ENCODE peak calls at places on chromosome 19, in six cellular contexts. One of them, this sample, is unnamed.

GRCh38 chr19:30719991-30720329 is 347.8 kb downstream of the ZNF536 start:
- ATAC-seq in T-helper 17 cell: no peak
- ATAC-seq in CD4-positive, alpha-beta T cell: no peak
- ATAC-seq in activated B cell treated with CpG ODN at 0.5 μM for 24 hours: no peak
- ATAC-seq in activated T-cell treated with anti-CD3 and anti-CD28 coated beads, Interleukin-2, amount 50 U/mL, for 4 hours: no peak
- ATAC-seq in A549: peak; percentile 60
- ATAC-seq in this sample: no peak

GRCh38 chr19:2246801-2247361 is 2.2 kb upstream of the AMH start:
- ATAC-seq in T-helper 17 cell: no peak
- ATAC-seq in CD4-positive, alpha-beta T cell: no peak
- ATAC-seq in activated B cell treated with CpG ODN at 0.5 μM for 24 hours: no peak
- ATAC-seq in activated T-cell treated with anti-CD3 and anti-CD28 coated beads, Interleukin-2, amount 50 U/mL, for 4 hours: no peak
- ATAC-seq in A549: peak; percentile 66
- ATAC-seq in this sample: peak; percentile 46

GRCh38 chr19:10762656-10763055 is 44.8 kb downstream of the DNM2 start:
- ATAC-seq in T-helper 17 cell: no peak
- ATAC-seq in CD4-positive, alpha-beta T cell: peak; percentile 8
- ATAC-seq in activated B cell treated with CpG ODN at 0.5 μM for 24 hours: no peak
- ATAC-seq in activated T-cell treated with anti-CD3 and anti-CD28 coated beads, Interleukin-2, amount 50 U/mL, for 4 hours: no peak
- ATAC-seq in A549: peak; percentile 28
- ATAC-seq in this sample: no peak

GRCh38 chr19:41690801-41691065 is 2.7 kb upstream of the CEACAM7 start:
- ATAC-seq in T-helper 17 cell: no peak
- ATAC-seq in CD4-positive, alpha-beta T cell: no peak
- ATAC-seq in activated B cell treated with CpG ODN at 0.5 μM for 24 hours: no peak
- ATAC-seq in activated T-cell treated with anti-CD3 and anti-CD28 coated beads, Interleukin-2, amount 50 U/mL, for 4 hours: no peak
- ATAC-seq in A549: no peak
- ATAC-seq in this sample: no peak

GRCh38 chr19:52936151-52936957 is 13.1 kb upstream of the ZNF888 start:
- ATAC-seq in T-helper 17 cell: no peak
- ATAC-seq in CD4-positive, alpha-beta T cell: no peak
- ATAC-seq in activated B cell treated with CpG ODN at 0.5 μM for 24 hours: peak; percentile 40
- ATAC-seq in activated T-cell treated with anti-CD3 and anti-CD28 coated beads, Interleukin-2, amount 50 U/mL, for 4 hours: no peak
- ATAC-seq in A549: no peak
- ATAC-seq in this sample: no peak

GRCh38 chr19:54329476-54330165 is 9.3 kb downstream of the LILRA4 start:
- ATAC-seq in T-helper 17 cell: no peak
- ATAC-seq in CD4-positive, alpha-beta T cell: no peak
- ATAC-seq in activated B cell treated with CpG ODN at 0.5 μM for 24 hours: no peak
- ATAC-seq in activated T-cell treated with anti-CD3 and anti-CD28 coated beads, Interleukin-2, amount 50 U/mL, for 4 hours: no peak
- ATAC-seq in A549: no peak
- ATAC-seq in this sample: no peak

GRCh38 chr19:16070366-16070990 is 5.8 kb upstream of the TPM4 start:
- ATAC-seq in T-helper 17 cell: peak; percentile 93
- ATAC-seq in CD4-positive, alpha-beta T cell: peak; percentile 88
- ATAC-seq in activated B cell treated with CpG ODN at 0.5 μM for 24 hours: peak; percentile 93
- ATAC-seq in activated T-cell treated with anti-CD3 and anti-CD28 coated beads, Interleukin-2, amount 50 U/mL, for 4 hours: peak; percentile 96
- ATAC-seq in A549: peak; percentile 71
- ATAC-seq in this sample: no peak

GRCh38 chr19:1134431-1134830 is 30.6 kb downstream of the GPX4 start:
- ATAC-seq in T-helper 17 cell: no peak
- ATAC-seq in CD4-positive, alpha-beta T cell: no peak
- ATAC-seq in activated B cell treated with CpG ODN at 0.5 μM for 24 hours: no peak
- ATAC-seq in activated T-cell treated with anti-CD3 and anti-CD28 coated beads, Interleukin-2, amount 50 U/mL, for 4 hours: no peak
- ATAC-seq in A549: no peak
- ATAC-seq in this sample: no peak

GRCh38 chr19:49506575-49507105 is 5.8 kb upstream of the FCGRT start:
- ATAC-seq in T-helper 17 cell: peak; percentile 84
- ATAC-seq in CD4-positive, alpha-beta T cell: peak; percentile 80
- ATAC-seq in activated B cell treated with CpG ODN at 0.5 μM for 24 hours: peak; percentile 85
- ATAC-seq in activated T-cell treated with anti-CD3 and anti-CD28 coated beads, Interleukin-2, amount 50 U/mL, for 4 hours: peak; percentile 77
- ATAC-seq in A549: peak; percentile 67
- ATAC-seq in this sample: peak; percentile 53

GRCh38 chr19:50835103-50835784 is 1.9 kb upstream of the KLK15 start:
- ATAC-seq in T-helper 17 cell: no peak
- ATAC-seq in CD4-positive, alpha-beta T cell: no peak
- ATAC-seq in activated B cell treated with CpG ODN at 0.5 μM for 24 hours: no peak
- ATAC-seq in activated T-cell treated with anti-CD3 and anti-CD28 coated beads, Interleukin-2, amount 50 U/mL, for 4 hours: peak; percentile 19
- ATAC-seq in A549: peak; percentile 55
- ATAC-seq in this sample: peak; percentile 8

GRCh38 chr19:45428385-45429231 is 4.9 kb upstream of the ERCC1 start:
- ATAC-seq in T-helper 17 cell: peak; percentile 10
- ATAC-seq in CD4-positive, alpha-beta T cell: no peak
- ATAC-seq in activated B cell treated with CpG ODN at 0.5 μM for 24 hours: peak; percentile 9
- ATAC-seq in activated T-cell treated with anti-CD3 and anti-CD28 coated beads, Interleukin-2, amount 50 U/mL, for 4 hours: peak; percentile 30
- ATAC-seq in A549: peak; percentile 10
- ATAC-seq in this sample: peak; percentile 9

GRCh38 chr19:38695319-38695683 is 47.9 kb downstream of the ACTN4 start:
- ATAC-seq in T-helper 17 cell: no peak
- ATAC-seq in CD4-positive, alpha-beta T cell: no peak
- ATAC-seq in activated B cell treated with CpG ODN at 0.5 μM for 24 hours: peak; percentile 59
- ATAC-seq in activated T-cell treated with anti-CD3 and anti-CD28 coated beads, Interleukin-2, amount 50 U/mL, for 4 hours: no peak
- ATAC-seq in A549: no peak
- ATAC-seq in this sample: no peak

GRCh38 chr19:6663236-6664187 is 6.4 kb downstream of the TNFSF14 start:
- ATAC-seq in T-helper 17 cell: peak; percentile 8
- ATAC-seq in CD4-positive, alpha-beta T cell: peak; percentile 24
- ATAC-seq in activated B cell treated with CpG ODN at 0.5 μM for 24 hours: no peak
- ATAC-seq in activated T-cell treated with anti-CD3 and anti-CD28 coated beads, Interleukin-2, amount 50 U/mL, for 4 hours: peak; percentile 16
- ATAC-seq in A549: no peak
- ATAC-seq in this sample: no peak

GRCh38 chr19:40461669-40462221 is 3.8 kb downstream of the BLVRB start:
- ATAC-seq in T-helper 17 cell: no peak
- ATAC-seq in CD4-positive, alpha-beta T cell: no peak
- ATAC-seq in activated B cell treated with CpG ODN at 0.5 μM for 24 hours: no peak
- ATAC-seq in activated T-cell treated with anti-CD3 and anti-CD28 coated beads, Interleukin-2, amount 50 U/mL, for 4 hours: no peak
- ATAC-seq in A549: no peak
- ATAC-seq in this sample: no peak

GRCh38 chr19:7670150-7670784 is 1.4 kb downstream of the RETN start:
- ATAC-seq in T-helper 17 cell: peak; percentile 68
- ATAC-seq in CD4-positive, alpha-beta T cell: peak; percentile 55
- ATAC-seq in activated B cell treated with CpG ODN at 0.5 μM for 24 hours: peak; percentile 28
- ATAC-seq in activated T-cell treated with anti-CD3 and anti-CD28 coated beads, Interleukin-2, amount 50 U/mL, for 4 hours: peak; percentile 69
- ATAC-seq in A549: peak; percentile 32
- ATAC-seq in this sample: no peak

GRCh38 chr19:913080-913748 is at the start of gene R3HDM4:
- ATAC-seq in T-helper 17 cell: peak; percentile 62
- ATAC-seq in CD4-positive, alpha-beta T cell: peak; percentile 37
- ATAC-seq in activated B cell treated with CpG ODN at 0.5 μM for 24 hours: peak; percentile 50
- ATAC-seq in activated T-cell treated with anti-CD3 and anti-CD28 coated beads, Interleukin-2, amount 50 U/mL, for 4 hours: peak; percentile 72
- ATAC-seq in A549: peak; percentile 68
- ATAC-seq in this sample: peak; percentile 84

GRCh38 chr19:39401549-39402416 is 4.9 kb upstream of the ZFP36 start:
- ATAC-seq in T-helper 17 cell: peak; percentile 63
- ATAC-seq in CD4-positive, alpha-beta T cell: peak; percentile 58
- ATAC-seq in activated B cell treated with CpG ODN at 0.5 μM for 24 hours: peak; percentile 22
- ATAC-seq in activated T-cell treated with anti-CD3 and anti-CD28 coated beads, Interleukin-2, amount 50 U/mL, for 4 hours: peak; percentile 56
- ATAC-seq in A549: peak; percentile 53
- ATAC-seq in this sample: peak; percentile 21

GRCh38 chr19:55666343-55667005 is 8.6 kb upstream of the EPN1 start:
- ATAC-seq in T-helper 17 cell: no peak
- ATAC-seq in CD4-positive, alpha-beta T cell: no peak
- ATAC-seq in activated B cell treated with CpG ODN at 0.5 μM for 24 hours: no peak
- ATAC-seq in activated T-cell treated with anti-CD3 and anti-CD28 coated beads, Interleukin-2, amount 50 U/mL, for 4 hours: no peak
- ATAC-seq in A549: no peak
- ATAC-seq in this sample: no peak

GRCh38 chr19:5115771-5116202 is 146.9 kb downstream of the KDM4B start:
- ATAC-seq in T-helper 17 cell: no peak
- ATAC-seq in CD4-positive, alpha-beta T cell: no peak
- ATAC-seq in activated B cell treated with CpG ODN at 0.5 μM for 24 hours: no peak
- ATAC-seq in activated T-cell treated with anti-CD3 and anti-CD28 coated beads, Interleukin-2, amount 50 U/mL, for 4 hours: no peak
- ATAC-seq in A549: no peak
- ATAC-seq in this sample: no peak

GRCh38 chr19:49887037-49887652 is 9.5 kb downstream of the IL4I1 start:
- ATAC-seq in T-helper 17 cell: no peak
- ATAC-seq in CD4-positive, alpha-beta T cell: no peak
- ATAC-seq in activated B cell treated with CpG ODN at 0.5 μM for 24 hours: no peak
- ATAC-seq in activated T-cell treated with anti-CD3 and anti-CD28 coated beads, Interleukin-2, amount 50 U/mL, for 4 hours: no peak
- ATAC-seq in A549: no peak
- ATAC-seq in this sample: no peak

GRCh38 chr19:40419780-40420179 is 6.0 kb downstream of the SERTAD1 start:
- ATAC-seq in T-helper 17 cell: no peak
- ATAC-seq in CD4-positive, alpha-beta T cell: no peak
- ATAC-seq in activated B cell treated with CpG ODN at 0.5 μM for 24 hours: no peak
- ATAC-seq in activated T-cell treated with anti-CD3 and anti-CD28 coated beads, Interleukin-2, amount 50 U/mL, for 4 hours: no peak
- ATAC-seq in A549: no peak
- ATAC-seq in this sample: no peak

GRCh38 chr19:44714597-44715169 is 15.7 kb downstream of the CEACAM16 start:
- ATAC-seq in T-helper 17 cell: no peak
- ATAC-seq in CD4-positive, alpha-beta T cell: no peak
- ATAC-seq in activated B cell treated with CpG ODN at 0.5 μM for 24 hours: no peak
- ATAC-seq in activated T-cell treated with anti-CD3 and anti-CD28 coated beads, Interleukin-2, amount 50 U/mL, for 4 hours: no peak
- ATAC-seq in A549: no peak
- ATAC-seq in this sample: no peak

GRCh38 chr19:38057954-38058690 is 151.1 kb downstream of the SIPA1L3 start:
- ATAC-seq in T-helper 17 cell: no peak
- ATAC-seq in CD4-positive, alpha-beta T cell: no peak
- ATAC-seq in activated B cell treated with CpG ODN at 0.5 μM for 24 hours: peak; percentile 23
- ATAC-seq in activated T-cell treated with anti-CD3 and anti-CD28 coated beads, Interleukin-2, amount 50 U/mL, for 4 hours: no peak
- ATAC-seq in A549: peak; percentile 70
- ATAC-seq in this sample: no peak

GRCh38 chr19:11196406-11197287 is 698 bp downstream of the KANK2 start:
- ATAC-seq in T-helper 17 cell: peak; percentile 6
- ATAC-seq in CD4-positive, alpha-beta T cell: no peak
- ATAC-seq in activated B cell treated with CpG ODN at 0.5 μM for 24 hours: no peak
- ATAC-seq in activated T-cell treated with anti-CD3 and anti-CD28 coated beads, Interleukin-2, amount 50 U/mL, for 4 hours: peak; percentile 5
- ATAC-seq in A549: peak; percentile 69
- ATAC-seq in this sample: peak; percentile 73

GRCh38 chr19:49957262-49957915 is 3.6 kb downstream of the SIGLEC11 start:
- ATAC-seq in T-helper 17 cell: no peak
- ATAC-seq in CD4-positive, alpha-beta T cell: no peak
- ATAC-seq in activated B cell treated with CpG ODN at 0.5 μM for 24 hours: no peak
- ATAC-seq in activated T-cell treated with anti-CD3 and anti-CD28 coated beads, Interleukin-2, amount 50 U/mL, for 4 hours: no peak
- ATAC-seq in A549: no peak
- ATAC-seq in this sample: no peak

GRCh38 chr19:53906211-53907192 is 2.6 kb upstream of the CACNG7 start:
- ATAC-seq in T-helper 17 cell: peak; percentile 64
- ATAC-seq in CD4-positive, alpha-beta T cell: peak; percentile 58
- ATAC-seq in activated B cell treated with CpG ODN at 0.5 μM for 24 hours: peak; percentile 67
- ATAC-seq in activated T-cell treated with anti-CD3 and anti-CD28 coated beads, Interleukin-2, amount 50 U/mL, for 4 hours: peak; percentile 60
- ATAC-seq in A549: peak; percentile 65
- ATAC-seq in this sample: peak; percentile 62

GRCh38 chr19:53581871-53582279 is 43.9 kb downstream of the ZNF331 start:
- ATAC-seq in T-helper 17 cell: peak; percentile 38
- ATAC-seq in CD4-positive, alpha-beta T cell: peak; percentile 7
- ATAC-seq in activated B cell treated with CpG ODN at 0.5 μM for 24 hours: no peak
- ATAC-seq in activated T-cell treated with anti-CD3 and anti-CD28 coated beads, Interleukin-2, amount 50 U/mL, for 4 hours: no peak
- ATAC-seq in A549: peak; percentile 45
- ATAC-seq in this sample: no peak

GRCh38 chr19:7869453-7869909 is 4.7 kb downstream of the PRR36 start:
- ATAC-seq in T-helper 17 cell: peak; percentile 75
- ATAC-seq in CD4-positive, alpha-beta T cell: peak; percentile 66
- ATAC-seq in activated B cell treated with CpG ODN at 0.5 μM for 24 hours: peak; percentile 67
- ATAC-seq in activated T-cell treated with anti-CD3 and anti-CD28 coated beads, Interleukin-2, amount 50 U/mL, for 4 hours: peak; percentile 65
- ATAC-seq in A549: peak; percentile 42
- ATAC-seq in this sample: no peak

GRCh38 chr19:58093071-58093470 is 5.0 kb downstream of the ZSCAN18 start:
- ATAC-seq in T-helper 17 cell: no peak
- ATAC-seq in CD4-positive, alpha-beta T cell: no peak
- ATAC-seq in activated B cell treated with CpG ODN at 0.5 μM for 24 hours: no peak
- ATAC-seq in activated T-cell treated with anti-CD3 and anti-CD28 coated beads, Interleukin-2, amount 50 U/mL, for 4 hours: no peak
- ATAC-seq in A549: no peak
- ATAC-seq in this sample: no peak

GRCh38 chr19:41195675-41196497 is 2.9 kb downstream of the CYP2S1 start:
- ATAC-seq in T-helper 17 cell: no peak
- ATAC-seq in CD4-positive, alpha-beta T cell: no peak
- ATAC-seq in activated B cell treated with CpG ODN at 0.5 μM for 24 hours: no peak
- ATAC-seq in activated T-cell treated with anti-CD3 and anti-CD28 coated beads, Interleukin-2, amount 50 U/mL, for 4 hours: no peak
- ATAC-seq in A549: no peak
- ATAC-seq in this sample: no peak

GRCh38 chr19:10780368-10780767 is 55.6 kb downstream of the TMED1 start:
- ATAC-seq in T-helper 17 cell: no peak
- ATAC-seq in CD4-positive, alpha-beta T cell: no peak
- ATAC-seq in activated B cell treated with CpG ODN at 0.5 μM for 24 hours: no peak
- ATAC-seq in activated T-cell treated with anti-CD3 and anti-CD28 coated beads, Interleukin-2, amount 50 U/mL, for 4 hours: no peak
- ATAC-seq in A549: no peak
- ATAC-seq in this sample: no peak

GRCh38 chr19:55133639-55134444 is 15.2 kb downstream of the TNNT1 start:
- ATAC-seq in T-helper 17 cell: no peak
- ATAC-seq in CD4-positive, alpha-beta T cell: no peak
- ATAC-seq in activated B cell treated with CpG ODN at 0.5 μM for 24 hours: peak; percentile 45
- ATAC-seq in activated T-cell treated with anti-CD3 and anti-CD28 coated beads, Interleukin-2, amount 50 U/mL, for 4 hours: no peak
- ATAC-seq in A549: no peak
- ATAC-seq in this sample: no peak

GRCh38 chr19:41893899-41894298 is 10.9 kb downstream of the ARHGEF1 start:
- ATAC-seq in T-helper 17 cell: peak; percentile 20
- ATAC-seq in CD4-positive, alpha-beta T cell: peak; percentile 55
- ATAC-seq in activated B cell treated with CpG ODN at 0.5 μM for 24 hours: no peak
- ATAC-seq in activated T-cell treated with anti-CD3 and anti-CD28 coated beads, Interleukin-2, amount 50 U/mL, for 4 hours: peak; percentile 47
- ATAC-seq in A549: peak; percentile 63
- ATAC-seq in this sample: peak; percentile 19

GRCh38 chr19:18741566-18742121 is 49.5 kb downstream of the COMP start:
- ATAC-seq in T-helper 17 cell: no peak
- ATAC-seq in CD4-positive, alpha-beta T cell: no peak
- ATAC-seq in activated B cell treated with CpG ODN at 0.5 μM for 24 hours: no peak
- ATAC-seq in activated T-cell treated with anti-CD3 and anti-CD28 coated beads, Interleukin-2, amount 50 U/mL, for 4 hours: no peak
- ATAC-seq in A549: peak; percentile 23
- ATAC-seq in this sample: no peak

GRCh38 chr19:51586103-51586728 is 15.1 kb downstream of the ZNF175 start:
- ATAC-seq in T-helper 17 cell: no peak
- ATAC-seq in CD4-positive, alpha-beta T cell: no peak
- ATAC-seq in activated B cell treated with CpG ODN at 0.5 μM for 24 hours: no peak
- ATAC-seq in activated T-cell treated with anti-CD3 and anti-CD28 coated beads, Interleukin-2, amount 50 U/mL, for 4 hours: no peak
- ATAC-seq in A549: no peak
- ATAC-seq in this sample: no peak

GRCh38 chr19:48332662-48333466 is 7.5 kb downstream of the EMP3 start:
- ATAC-seq in T-helper 17 cell: peak; percentile 78
- ATAC-seq in CD4-positive, alpha-beta T cell: peak; percentile 70
- ATAC-seq in activated B cell treated with CpG ODN at 0.5 μM for 24 hours: peak; percentile 70
- ATAC-seq in activated T-cell treated with anti-CD3 and anti-CD28 coated beads, Interleukin-2, amount 50 U/mL, for 4 hours: peak; percentile 63
- ATAC-seq in A549: peak; percentile 85
- ATAC-seq in this sample: peak; percentile 85

GRCh38 chr19:4338441-4339350 is at the start of gene STAP2:
- ATAC-seq in T-helper 17 cell: no peak
- ATAC-seq in CD4-positive, alpha-beta T cell: no peak
- ATAC-seq in activated B cell treated with CpG ODN at 0.5 μM for 24 hours: no peak
- ATAC-seq in activated T-cell treated with anti-CD3 and anti-CD28 coated beads, Interleukin-2, amount 50 U/mL, for 4 hours: no peak
- ATAC-seq in A549: no peak
- ATAC-seq in this sample: no peak

This sample was measured in SK-N-SH treated with all-trans-retinoic acid at 6 μM for 48 hours.